ENCODE peak calls at places on chromosomes 4 and X, in ten cellular contexts. One of them, this sample, is unnamed.

GRCh38 chrX:13897571-13897970 is 80.7 kb upstream of the GPM6B start:
- DNase-seq in tibial nerve: no peak
- DNase-seq in memory B cell: no peak
- DNase-seq in amygdala: no peak
- DNase-seq in heart left ventricle: no peak
- DNase-seq in AG09309: no peak
- DNase-seq in activated gamma-delta T cell treated with Interleukin-2 at 50 U/mL for 16 hours: no peak
- DNase-seq in posterior vena cava: no peak
- DNase-seq in activated CD4-positive, CD25-positive, alpha-beta regulatory T cell treated with anti-CD3 and anti-CD28 coated beads, Interleukin-2, amount 50 U/mL, for 72 hours: no peak
- DNase-seq in Kasumi-1: no peak
- DNase-seq in this sample: no peak

GRCh38 chr4:143700060-143700419 is 435 bp downstream of the FREM3 start:
- DNase-seq in activated CD4-positive, CD25-positive, alpha-beta regulatory T cell treated with anti-CD3 and anti-CD28 coated beads, Interleukin-2, amount 50 U/mL, for 72 hours: no peak
- DNase-seq in AG09309: no peak
- DNase-seq in tibial nerve: no peak
- DNase-seq in Kasumi-1: peak
- DNase-seq in posterior vena cava: no peak
- DNase-seq in heart left ventricle: no peak
- DNase-seq in memory B cell: no peak
- DNase-seq in amygdala: no peak
- DNase-seq in activated gamma-delta T cell treated with Interleukin-2 at 50 U/mL for 16 hours: no peak
- DNase-seq in this sample: no peak

GRCh38 chr4:140152015-140152703 is 1.8 kb downstream of the MAML3 start:
- DNase-seq in heart left ventricle: peak
- DNase-seq in posterior vena cava: peak
- DNase-seq in AG09309: no peak
- DNase-seq in activated gamma-delta T cell treated with Interleukin-2 at 50 U/mL for 16 hours: peak
- DNase-seq in Kasumi-1: peak
- DNase-seq in tibial nerve: peak
- DNase-seq in memory B cell: peak
- DNase-seq in activated CD4-positive, CD25-positive, alpha-beta regulatory T cell treated with anti-CD3 and anti-CD28 coated beads, Interleukin-2, amount 50 U/mL, for 72 hours: peak
- DNase-seq in amygdala: peak
- DNase-seq in this sample: no peak

GRCh38 chr4:99832313-99832712 is 15.7 kb downstream of the DAPP1 start:
- DNase-seq in amygdala: no peak
- DNase-seq in AG09309: no peak
- DNase-seq in memory B cell: no peak
- DNase-seq in Kasumi-1: no peak
- DNase-seq in activated gamma-delta T cell treated with Interleukin-2 at 50 U/mL for 16 hours: no peak
- DNase-seq in heart left ventricle: no peak
- DNase-seq in posterior vena cava: no peak
- DNase-seq in tibial nerve: no peak
- DNase-seq in activated CD4-positive, CD25-positive, alpha-beta regulatory T cell treated with anti-CD3 and anti-CD28 coated beads, Interleukin-2, amount 50 U/mL, for 72 hours: no peak
- DNase-seq in this sample: no peak

GRCh38 chr4:112968456-112969159 is 80.8 kb upstream of the ANK2 start:
- DNase-seq in tibial nerve: no peak
- DNase-seq in activated gamma-delta T cell treated with Interleukin-2 at 50 U/mL for 16 hours: no peak
- DNase-seq in heart left ventricle: no peak
- DNase-seq in activated CD4-positive, CD25-positive, alpha-beta regulatory T cell treated with anti-CD3 and anti-CD28 coated beads, Interleukin-2, amount 50 U/mL, for 72 hours: no peak
- DNase-seq in AG09309: no peak
- DNase-seq in memory B cell: no peak
- DNase-seq in posterior vena cava: no peak
- DNase-seq in amygdala: no peak
- DNase-seq in Kasumi-1: no peak
- DNase-seq in this sample: no peak

GRCh38 chr4:156933633-156934258 is 37.9 kb downstream of the PDGFC start:
- DNase-seq in tibial nerve: no peak
- DNase-seq in memory B cell: no peak
- DNase-seq in activated CD4-positive, CD25-positive, alpha-beta regulatory T cell treated with anti-CD3 and anti-CD28 coated beads, Interleukin-2, amount 50 U/mL, for 72 hours: no peak
- DNase-seq in amygdala: no peak
- DNase-seq in Kasumi-1: no peak
- DNase-seq in posterior vena cava: no peak
- DNase-seq in activated gamma-delta T cell treated with Interleukin-2 at 50 U/mL for 16 hours: no peak
- DNase-seq in AG09309: peak
- DNase-seq in heart left ventricle: no peak
- DNase-seq in this sample: peak

GRCh38 chrX:36407886-36408285 is 488.4 kb downstream of the CFAP47 start:
- DNase-seq in activated gamma-delta T cell treated with Interleukin-2 at 50 U/mL for 16 hours: no peak
- DNase-seq in Kasumi-1: no peak
- DNase-seq in posterior vena cava: no peak
- DNase-seq in memory B cell: no peak
- DNase-seq in activated CD4-positive, CD25-positive, alpha-beta regulatory T cell treated with anti-CD3 and anti-CD28 coated beads, Interleukin-2, amount 50 U/mL, for 72 hours: no peak
- DNase-seq in tibial nerve: no peak
- DNase-seq in heart left ventricle: no peak
- DNase-seq in AG09309: no peak
- DNase-seq in amygdala: no peak
- DNase-seq in this sample: no peak

GRCh38 chrX:37745354-37745753 is 34.5 kb upstream of the CYBB start:
- DNase-seq in Kasumi-1: peak
- DNase-seq in AG09309: peak
- DNase-seq in tibial nerve: peak
- DNase-seq in posterior vena cava: peak
- DNase-seq in amygdala: peak
- DNase-seq in activated gamma-delta T cell treated with Interleukin-2 at 50 U/mL for 16 hours: peak
- DNase-seq in activated CD4-positive, CD25-positive, alpha-beta regulatory T cell treated with anti-CD3 and anti-CD28 coated beads, Interleukin-2, amount 50 U/mL, for 72 hours: peak
- DNase-seq in memory B cell: peak
- DNase-seq in heart left ventricle: peak
- DNase-seq in this sample: no peak

GRCh38 chrX:123961268-123962005 is at the start of gene STAG2:
- DNase-seq in AG09309: no peak
- DNase-seq in activated CD4-positive, CD25-positive, alpha-beta regulatory T cell treated with anti-CD3 and anti-CD28 coated beads, Interleukin-2, amount 50 U/mL, for 72 hours: peak
- DNase-seq in heart left ventricle: peak
- DNase-seq in Kasumi-1: peak
- DNase-seq in posterior vena cava: peak
- DNase-seq in memory B cell: peak
- DNase-seq in tibial nerve: peak
- DNase-seq in amygdala: peak
- DNase-seq in activated gamma-delta T cell treated with Interleukin-2 at 50 U/mL for 16 hours: peak
- DNase-seq in this sample: no peak

GRCh38 chr4:8274772-8275241 is 5.3 kb downstream of the HTRA3 start:
- DNase-seq in Kasumi-1: no peak
- DNase-seq in posterior vena cava: peak
- DNase-seq in amygdala: peak
- DNase-seq in AG09309: peak
- DNase-seq in activated gamma-delta T cell treated with Interleukin-2 at 50 U/mL for 16 hours: no peak
- DNase-seq in heart left ventricle: peak
- DNase-seq in activated CD4-positive, CD25-positive, alpha-beta regulatory T cell treated with anti-CD3 and anti-CD28 coated beads, Interleukin-2, amount 50 U/mL, for 72 hours: no peak
- DNase-seq in tibial nerve: peak
- DNase-seq in memory B cell: no peak
- DNase-seq in this sample: no peak

GRCh38 chr4:28966982-28967381 is 1753.2 kb upstream of the PCDH7 start:
- DNase-seq in AG09309: peak
- DNase-seq in activated CD4-positive, CD25-positive, alpha-beta regulatory T cell treated with anti-CD3 and anti-CD28 coated beads, Interleukin-2, amount 50 U/mL, for 72 hours: no peak
- DNase-seq in Kasumi-1: no peak
- DNase-seq in heart left ventricle: no peak
- DNase-seq in posterior vena cava: no peak
- DNase-seq in activated gamma-delta T cell treated with Interleukin-2 at 50 U/mL for 16 hours: no peak
- DNase-seq in memory B cell: no peak
- DNase-seq in amygdala: no peak
- DNase-seq in tibial nerve: no peak
- DNase-seq in this sample: no peak

GRCh38 chr4:176270669-176271068 is 1.6 kb upstream of the ASB5 start:
- DNase-seq in amygdala: no peak
- DNase-seq in posterior vena cava: no peak
- DNase-seq in Kasumi-1: no peak
- DNase-seq in memory B cell: no peak
- DNase-seq in activated CD4-positive, CD25-positive, alpha-beta regulatory T cell treated with anti-CD3 and anti-CD28 coated beads, Interleukin-2, amount 50 U/mL, for 72 hours: no peak
- DNase-seq in heart left ventricle: no peak
- DNase-seq in AG09309: peak
- DNase-seq in tibial nerve: no peak
- DNase-seq in activated gamma-delta T cell treated with Interleukin-2 at 50 U/mL for 16 hours: no peak
- DNase-seq in this sample: peak

GRCh38 chrX:100829730-100830129 is 9.5 kb downstream of the CSTF2 start:
- DNase-seq in memory B cell: peak
- DNase-seq in heart left ventricle: no peak
- DNase-seq in amygdala: no peak
- DNase-seq in activated gamma-delta T cell treated with Interleukin-2 at 50 U/mL for 16 hours: no peak
- DNase-seq in AG09309: no peak
- DNase-seq in posterior vena cava: no peak
- DNase-seq in tibial nerve: no peak
- DNase-seq in Kasumi-1: peak
- DNase-seq in activated CD4-positive, CD25-positive, alpha-beta regulatory T cell treated with anti-CD3 and anti-CD28 coated beads, Interleukin-2, amount 50 U/mL, for 72 hours: no peak
- DNase-seq in this sample: no peak

GRCh38 chrX:148823986-148824385 is 323.6 kb downstream of the AFF2 start:
- DNase-seq in memory B cell: no peak
- DNase-seq in activated gamma-delta T cell treated with Interleukin-2 at 50 U/mL for 16 hours: no peak
- DNase-seq in tibial nerve: no peak
- DNase-seq in heart left ventricle: no peak
- DNase-seq in amygdala: no peak
- DNase-seq in posterior vena cava: no peak
- DNase-seq in activated CD4-positive, CD25-positive, alpha-beta regulatory T cell treated with anti-CD3 and anti-CD28 coated beads, Interleukin-2, amount 50 U/mL, for 72 hours: no peak
- DNase-seq in AG09309: no peak
- DNase-seq in Kasumi-1: no peak
- DNase-seq in this sample: no peak

GRCh38 chr4:115082633-115083032 is 30.8 kb downstream of the NDST4 start:
- DNase-seq in activated CD4-positive, CD25-positive, alpha-beta regulatory T cell treated with anti-CD3 and anti-CD28 coated beads, Interleukin-2, amount 50 U/mL, for 72 hours: no peak
- DNase-seq in tibial nerve: no peak
- DNase-seq in heart left ventricle: no peak
- DNase-seq in memory B cell: no peak
- DNase-seq in Kasumi-1: no peak
- DNase-seq in activated gamma-delta T cell treated with Interleukin-2 at 50 U/mL for 16 hours: no peak
- DNase-seq in amygdala: no peak
- DNase-seq in AG09309: no peak
- DNase-seq in posterior vena cava: no peak
- DNase-seq in this sample: no peak

GRCh38 chr4:82431026-82431745 is 796 bp downstream of the ENOPH1 start:
- DNase-seq in tibial nerve: no peak
- DNase-seq in memory B cell: peak
- DNase-seq in heart left ventricle: peak
- DNase-seq in Kasumi-1: no peak
- DNase-seq in amygdala: no peak
- DNase-seq in activated CD4-positive, CD25-positive, alpha-beta regulatory T cell treated with anti-CD3 and anti-CD28 coated beads, Interleukin-2, amount 50 U/mL, for 72 hours: peak
- DNase-seq in activated gamma-delta T cell treated with Interleukin-2 at 50 U/mL for 16 hours: peak
- DNase-seq in AG09309: no peak
- DNase-seq in posterior vena cava: no peak
- DNase-seq in this sample: no peak

GRCh38 chr4:19130836-19131235 is 1109.3 kb upstream of the LCORL start:
- DNase-seq in Kasumi-1: no peak
- DNase-seq in activated CD4-positive, CD25-positive, alpha-beta regulatory T cell treated with anti-CD3 and anti-CD28 coated beads, Interleukin-2, amount 50 U/mL, for 72 hours: no peak
- DNase-seq in tibial nerve: no peak
- DNase-seq in activated gamma-delta T cell treated with Interleukin-2 at 50 U/mL for 16 hours: no peak
- DNase-seq in posterior vena cava: no peak
- DNase-seq in memory B cell: no peak
- DNase-seq in AG09309: no peak
- DNase-seq in heart left ventricle: no peak
- DNase-seq in amygdala: no peak
- DNase-seq in this sample: no peak

GRCh38 chr4:42642136-42642797 is 14.6 kb downstream of the ATP8A1 start:
- DNase-seq in tibial nerve: no peak
- DNase-seq in activated gamma-delta T cell treated with Interleukin-2 at 50 U/mL for 16 hours: no peak
- DNase-seq in heart left ventricle: no peak
- DNase-seq in AG09309: no peak
- DNase-seq in posterior vena cava: no peak
- DNase-seq in Kasumi-1: no peak
- DNase-seq in amygdala: no peak
- DNase-seq in memory B cell: no peak
- DNase-seq in activated CD4-positive, CD25-positive, alpha-beta regulatory T cell treated with anti-CD3 and anti-CD28 coated beads, Interleukin-2, amount 50 U/mL, for 72 hours: no peak
- DNase-seq in this sample: no peak

GRCh38 chr4:168070903-168071302 is 21.4 kb upstream of the ANXA10 start:
- DNase-seq in Kasumi-1: no peak
- DNase-seq in posterior vena cava: no peak
- DNase-seq in activated gamma-delta T cell treated with Interleukin-2 at 50 U/mL for 16 hours: no peak
- DNase-seq in AG09309: no peak
- DNase-seq in heart left ventricle: no peak
- DNase-seq in activated CD4-positive, CD25-positive, alpha-beta regulatory T cell treated with anti-CD3 and anti-CD28 coated beads, Interleukin-2, amount 50 U/mL, for 72 hours: no peak
- DNase-seq in memory B cell: no peak
- DNase-seq in tibial nerve: no peak
- DNase-seq in amygdala: no peak
- DNase-seq in this sample: no peak

GRCh38 chr4:79367111-79367510 is 40.9 kb downstream of the GK2 start:
- DNase-seq in AG09309: no peak
- DNase-seq in heart left ventricle: no peak
- DNase-seq in tibial nerve: no peak
- DNase-seq in Kasumi-1: no peak
- DNase-seq in posterior vena cava: no peak
- DNase-seq in activated gamma-delta T cell treated with Interleukin-2 at 50 U/mL for 16 hours: no peak
- DNase-seq in activated CD4-positive, CD25-positive, alpha-beta regulatory T cell treated with anti-CD3 and anti-CD28 coated beads, Interleukin-2, amount 50 U/mL, for 72 hours: no peak
- DNase-seq in amygdala: no peak
- DNase-seq in memory B cell: no peak
- DNase-seq in this sample: no peak

GRCh38 chrX:20693071-20693470 is 426.4 kb upstream of the RPS6KA3 start:
- DNase-seq in memory B cell: no peak
- DNase-seq in activated CD4-positive, CD25-positive, alpha-beta regulatory T cell treated with anti-CD3 and anti-CD28 coated beads, Interleukin-2, amount 50 U/mL, for 72 hours: no peak
- DNase-seq in amygdala: no peak
- DNase-seq in tibial nerve: no peak
- DNase-seq in activated gamma-delta T cell treated with Interleukin-2 at 50 U/mL for 16 hours: no peak
- DNase-seq in heart left ventricle: no peak
- DNase-seq in AG09309: no peak
- DNase-seq in posterior vena cava: no peak
- DNase-seq in Kasumi-1: no peak
- DNase-seq in this sample: no peak

GRCh38 chr4:26937136-26937535 is 76.5 kb downstream of the STIM2 start:
- DNase-seq in heart left ventricle: no peak
- DNase-seq in posterior vena cava: no peak
- DNase-seq in amygdala: no peak
- DNase-seq in activated gamma-delta T cell treated with Interleukin-2 at 50 U/mL for 16 hours: no peak
- DNase-seq in activated CD4-positive, CD25-positive, alpha-beta regulatory T cell treated with anti-CD3 and anti-CD28 coated beads, Interleukin-2, amount 50 U/mL, for 72 hours: no peak
- DNase-seq in Kasumi-1: peak
- DNase-seq in AG09309: no peak
- DNase-seq in tibial nerve: no peak
- DNase-seq in memory B cell: peak
- DNase-seq in this sample: no peak

GRCh38 chr4:87530868-87531267 is 1.7 kb upstream of the SPARCL1 start:
- DNase-seq in activated gamma-delta T cell treated with Interleukin-2 at 50 U/mL for 16 hours: no peak
- DNase-seq in AG09309: no peak
- DNase-seq in activated CD4-positive, CD25-positive, alpha-beta regulatory T cell treated with anti-CD3 and anti-CD28 coated beads, Interleukin-2, amount 50 U/mL, for 72 hours: no peak
- DNase-seq in tibial nerve: peak
- DNase-seq in amygdala: peak
- DNase-seq in heart left ventricle: peak
- DNase-seq in Kasumi-1: no peak
- DNase-seq in posterior vena cava: peak
- DNase-seq in memory B cell: no peak
- DNase-seq in this sample: no peak

GRCh38 chrX:112753116-112753515 is 73.4 kb upstream of the LHFPL1 start:
- DNase-seq in heart left ventricle: no peak
- DNase-seq in Kasumi-1: no peak
- DNase-seq in posterior vena cava: no peak
- DNase-seq in amygdala: no peak
- DNase-seq in AG09309: no peak
- DNase-seq in activated CD4-positive, CD25-positive, alpha-beta regulatory T cell treated with anti-CD3 and anti-CD28 coated beads, Interleukin-2, amount 50 U/mL, for 72 hours: no peak
- DNase-seq in tibial nerve: no peak
- DNase-seq in memory B cell: no peak
- DNase-seq in activated gamma-delta T cell treated with Interleukin-2 at 50 U/mL for 16 hours: no peak
- DNase-seq in this sample: no peak

GRCh38 chr4:8198906-8199593 is at the start of gene SH3TC1:
- DNase-seq in heart left ventricle: peak
- DNase-seq in memory B cell: peak
- DNase-seq in posterior vena cava: peak
- DNase-seq in activated CD4-positive, CD25-positive, alpha-beta regulatory T cell treated with anti-CD3 and anti-CD28 coated beads, Interleukin-2, amount 50 U/mL, for 72 hours: peak
- DNase-seq in AG09309: no peak
- DNase-seq in Kasumi-1: peak
- DNase-seq in tibial nerve: peak
- DNase-seq in activated gamma-delta T cell treated with Interleukin-2 at 50 U/mL for 16 hours: peak
- DNase-seq in amygdala: peak
- DNase-seq in this sample: no peak

GRCh38 chr4:175998782-175999181 is 66.9 kb upstream of the WDR17 start:
- DNase-seq in AG09309: no peak
- DNase-seq in activated CD4-positive, CD25-positive, alpha-beta regulatory T cell treated with anti-CD3 and anti-CD28 coated beads, Interleukin-2, amount 50 U/mL, for 72 hours: no peak
- DNase-seq in heart left ventricle: no peak
- DNase-seq in activated gamma-delta T cell treated with Interleukin-2 at 50 U/mL for 16 hours: no peak
- DNase-seq in Kasumi-1: no peak
- DNase-seq in tibial nerve: no peak
- DNase-seq in memory B cell: no peak
- DNase-seq in amygdala: no peak
- DNase-seq in posterior vena cava: no peak
- DNase-seq in this sample: no peak

GRCh38 chrX:134513091-134513490 is 53.1 kb downstream of the HPRT1 start:
- DNase-seq in posterior vena cava: no peak
- DNase-seq in AG09309: no peak
- DNase-seq in memory B cell: no peak
- DNase-seq in heart left ventricle: no peak
- DNase-seq in amygdala: no peak
- DNase-seq in activated CD4-positive, CD25-positive, alpha-beta regulatory T cell treated with anti-CD3 and anti-CD28 coated beads, Interleukin-2, amount 50 U/mL, for 72 hours: no peak
- DNase-seq in activated gamma-delta T cell treated with Interleukin-2 at 50 U/mL for 16 hours: no peak
- DNase-seq in tibial nerve: no peak
- DNase-seq in Kasumi-1: no peak
- DNase-seq in this sample: no peak

GRCh38 chr4:17511950-17512795 is at the start of gene QDPR:
- DNase-seq in activated CD4-positive, CD25-positive, alpha-beta regulatory T cell treated with anti-CD3 and anti-CD28 coated beads, Interleukin-2, amount 50 U/mL, for 72 hours: peak
- DNase-seq in heart left ventricle: peak
- DNase-seq in tibial nerve: peak
- DNase-seq in Kasumi-1: peak
- DNase-seq in amygdala: peak
- DNase-seq in memory B cell: peak
- DNase-seq in posterior vena cava: peak
- DNase-seq in AG09309: no peak
- DNase-seq in activated gamma-delta T cell treated with Interleukin-2 at 50 U/mL for 16 hours: peak
- DNase-seq in this sample: no peak

This sample was measured in HS-27A.